ENCODE peak calls at places on chromosomes 12 and 14, in nine cellular contexts. S, E, L, O, G, X, B, K and I are unnamed samples.

GRCh38 chr14:28382460-28383220 is 383.9 kb upstream of the FOXG1 start:
- DNase-seq in O (peak), X (no peak), B (no peak), E (no peak), K (no peak), G (no peak), S (no peak), L (peak), I (no peak)

GRCh38 chr12:32419520-32419960 is 20.2 kb downstream of the FGD4 start:
- DNase-seq in G (no peak), S (no peak), E (no peak), K (no peak), O (no peak), B (no peak), L (peak), X (no peak), I (no peak)

GRCh38 chr12:103043531-103044445 is 86.3 kb downstream of the ASCL1 start:
- DNase-seq in X (no peak), L (no peak), B (no peak), K (no peak), O (no peak), S (no peak), E (peak), G (no peak), I (peak)

GRCh38 chr14:85402546-85403162 is 127.3 kb upstream of the FLRT2 start:
- DNase-seq in O (no peak), L (peak), G (no peak), X (no peak), E (no peak), S (no peak), B (no peak), K (no peak), I (no peak)

GRCh38 chr12:38926501-38926900 is 21.1 kb upstream of the CPNE8 start:
- DNase-seq in B (no peak), O (no peak), L (no peak), E (no peak), K (no peak), X (no peak), G (no peak), S (no peak), I (no peak)

GRCh38 chr12:23760495-23760894 is 189.0 kb downstream of the SOX5 start:
- DNase-seq in S (no peak), O (no peak), B (no peak), E (no peak), X (no peak), K (no peak), L (peak), G (no peak), I (peak)

GRCh38 chr12:121536058-121536928 is 44.5 kb downstream of the KDM2B start:
- DNase-seq in B (no peak), O (peak), S (peak), E (peak), G (peak), K (peak), L (peak), X (peak), I (peak)

GRCh38 chr14:99792551-99793212 is 531 bp upstream of the EML1 start:
- DNase-seq in O (peak), X (no peak), S (peak), E (no peak), G (no peak), K (no peak), B (no peak), L (peak), I (no peak)

GRCh38 chr14:65153101-65153500 is 50.8 kb upstream of the MAX start:
- DNase-seq in K (no peak), S (no peak), L (no peak), G (no peak), E (no peak), X (no peak), O (no peak), B (no peak), I (no peak)

GRCh38 chr12:52581066-52581465 is 7.4 kb upstream of the KRT74 start:
- DNase-seq in K (no peak), O (no peak), G (no peak), S (peak), E (no peak), L (no peak), X (no peak), B (no peak), I (no peak)

GRCh38 chr14:77965919-77966435 is 166.1 kb downstream of the ADCK1 start:
- DNase-seq in K (peak), X (no peak), G (no peak), E (peak), S (no peak), O (no peak), B (no peak), L (peak), I (peak)

GRCh38 chr12:94704452-94704871 is 54.1 kb upstream of the TMCC3 start:
- DNase-seq in O (no peak), K (no peak), E (no peak), B (no peak), X (no peak), S (no peak), G (no peak), L (peak), I (no peak)

GRCh38 chr12:65570451-65571130 is 253.7 kb upstream of the HMGA2 start:
- DNase-seq in L (no peak), X (no peak), S (no peak), O (no peak), K (no peak), G (no peak), E (no peak), B (no peak), I (no peak)

GRCh38 chr14:105470812-105471771 is 3.5 kb upstream of the CRIP2 start:
- DNase-seq in S (no peak), E (peak), B (no peak), O (peak), X (no peak), K (no peak), G (no peak), L (no peak), I (peak)

GRCh38 chr12:118102609-118103008 is 1.2 kb downstream of the VSIG10 start:
- DNase-seq in G (no peak), K (no peak), B (no peak), X (no peak), L (no peak), O (no peak), E (no peak), S (no peak), I (no peak)

GRCh38 chr12:95648990-95649791 is 97.9 kb upstream of the USP44 start:
- DNase-seq in K (no peak), B (peak), G (no peak), E (no peak), O (no peak), X (no peak), L (peak), S (no peak), I (no peak)

GRCh38 chr12:16844875-16845274 is 238.9 kb upstream of the LMO3 start:
- DNase-seq in K (no peak), X (no peak), B (no peak), L (no peak), E (no peak), O (peak), S (no peak), G (no peak), I (peak)

GRCh38 chr14:100530270-100531072 is 56.7 kb downstream of the BEGAIN start:
- DNase-seq in K (no peak), O (no peak), S (no peak), E (no peak), B (no peak), G (no peak), X (no peak), L (no peak), I (peak)